ENCODE peak calls at places on chromosomes 7 and 10, in four cellular contexts. D is HCT116, S is GM12878, C is K562. V is an unnamed sample.

GRCh38 chr10:11018426-11018818 is 750 bp downstream of the CELF2 start:
- DNase-seq in S (no peak), C (peak), D (no peak), V (no peak)

GRCh38 chr10:13637894-13638293 is 51.1 kb downstream of the PRPF18 start:
- DNase-seq in D (no peak), S (no peak), C (no peak), V (no peak)

GRCh38 chr10:24957624-24958435 is 5.4 kb upstream of the PRTFDC1 start:
- DNase-seq in S (no peak), C (no peak), D (peak), V (no peak)

GRCh38 chr10:34186740-34187139 is 628.4 kb downstream of the PARD3 start:
- DNase-seq in D (no peak), C (no peak), S (no peak), V (no peak)

GRCh38 chr7:27605689-27606269 is 56.9 kb downstream of the HIBADH start:
- DNase-seq in S (no peak), D (no peak), C (no peak), V (no peak)

GRCh38 chr7:37281368-37282092 is 167.1 kb downstream of the ELMO1 start:
- DNase-seq in C (no peak), S (no peak), D (no peak), V (no peak)

GRCh38 chr7:166370-167060 is 25.9 kb upstream of the FAM20C start:
- DNase-seq in C (no peak), S (no peak), D (no peak), V (no peak)

GRCh38 chr10:131387018-131387529 is 75.6 kb upstream of the TCERG1L start:
- DNase-seq in C (no peak), S (no peak), D (no peak), V (no peak)

GRCh38 chr10:123847686-123848432 is 43.7 kb downstream of the CPXM2 start:
- DNase-seq in D (no peak), C (no peak), S (no peak), V (no peak)

GRCh38 chr10:120987359-120987758 is 136.2 kb downstream of the WDR11 start:
- DNase-seq in D (no peak), S (no peak), C (no peak), V (no peak)

GRCh38 chr7:129832701-129833227 is 120.0 kb downstream of the UBE2H start:
- DNase-seq in C (no peak), D (no peak), S (no peak), V (no peak)

GRCh38 chr7:129832282-129832681 is 120.5 kb downstream of the UBE2H start:
- DNase-seq in C (no peak), D (no peak), S (no peak), V (peak)

GRCh38 chr7:129829677-129830631 is 122.8 kb downstream of the UBE2H start:
- DNase-seq in C (peak), D (peak), S (no peak), V (peak)

GRCh38 chr7:129830949-129831348 is 121.8 kb downstream of the UBE2H start:
- DNase-seq in D (no peak), C (no peak), S (no peak), V (no peak)

DNA sequence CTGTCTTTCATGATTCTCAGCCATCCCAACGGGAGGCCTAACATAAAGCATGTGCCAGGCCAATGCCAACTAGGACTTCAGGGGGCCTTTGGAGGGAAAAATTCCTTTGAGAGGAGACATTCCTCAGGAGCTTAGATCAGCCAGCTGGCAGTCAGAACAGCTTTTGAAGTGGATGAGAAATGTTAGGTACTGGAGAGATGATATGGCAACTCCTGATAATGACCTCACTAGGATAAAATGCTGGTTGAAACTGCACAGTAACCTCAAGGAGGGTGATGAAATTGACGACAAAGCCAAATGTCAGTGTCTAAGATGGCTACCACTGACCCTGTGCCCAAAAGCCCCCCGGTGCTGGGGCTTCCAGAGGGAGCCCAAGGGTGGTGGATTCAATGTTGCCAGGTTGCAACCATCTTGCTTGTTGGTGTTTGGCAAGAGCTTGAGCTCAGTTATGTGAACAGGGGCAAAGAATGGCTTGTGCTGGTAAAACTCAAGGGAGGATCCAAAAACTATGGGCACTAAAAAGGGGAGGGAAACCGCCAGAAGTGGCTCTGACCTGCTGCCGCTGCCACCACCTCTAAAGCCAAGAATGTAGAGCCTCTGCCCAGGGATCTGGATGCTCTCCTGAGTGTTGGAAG is 121.2 kb downstream of the UBE2H start:
- DNase-seq in C (no peak), D (peak), S (no peak), V (no peak)
- TF ChIP-seq EGR1 in C (no peak), D (no peak), S (no peak), V (no peak)

GRCh38 chr7:138618933-138619332 is 82.2 kb downstream of the SVOPL start:
- DNase-seq in C (no peak), S (no peak), D (no peak), V (no peak)
- TF ChIP-seq EGR1 in C (no peak), S (no peak), D (no peak), V (no peak)

GRCh38 chr7:100582041-100582579 is 3.8 kb downstream of the LRCH4 start:
- DNase-seq in D (no peak), S (no peak), C (no peak), V (no peak)

GRCh38 chr7:100584046-100584676 is 1.8 kb downstream of the LRCH4 start:
- DNase-seq in S (no peak), C (peak), D (no peak), V (no peak)

GRCh38 chr7:100582650-100583049 is 3.3 kb downstream of the LRCH4 start:
- DNase-seq in D (no peak), C (no peak), S (no peak), V (no peak)

GRCh38 chr7:100584677-100585510 is 1.0 kb downstream of the LRCH4 start:
- DNase-seq in S (no peak), D (no peak), C (peak), V (no peak)

GRCh38 chr7:100583132-100584045 is 2.5 kb downstream of the LRCH4 start:
- DNase-seq in S (peak), C (no peak), D (no peak), V (no peak)
- TF ChIP-seq EGR1 in S (no peak), C (peak), D (no peak), V (no peak)

GRCh38 chr7:82745117-82745516 is 301.5 kb upstream of the CACNA2D1 start:
- DNase-seq in S (no peak), D (no peak), C (no peak), V (no peak)
- TF ChIP-seq EGR1 in S (no peak), D (no peak), C (no peak), V (no peak)

GRCh38 chr10:49357895-49358294 is 38.0 kb downstream of the DRGX start:
- DNase-seq in C (no peak), S (no peak), D (no peak), V (no peak)

GRCh38 chr10:49361178-49361554 is 34.7 kb downstream of the DRGX start:
- DNase-seq in S (no peak), C (no peak), D (no peak), V (no peak)

GRCh38 chr10:49360271-49361177 is 35.4 kb downstream of the DRGX start:
- DNase-seq in D (no peak), C (no peak), S (no peak), V (no peak)

GRCh38 chr10:49361735-49362568 is 33.9 kb downstream of the DRGX start:
- DNase-seq in C (no peak), D (no peak), S (no peak), V (no peak)

GRCh38 chr10:49359349-49360231 is 36.3 kb downstream of the DRGX start:
- DNase-seq in C (no peak), S (no peak), D (no peak), V (peak)
- TF ChIP-seq EGR1 in C (no peak), S (no peak), D (no peak), V (no peak)

GRCh38 chr10:125531470-125531869 is 151.5 kb downstream of the TEX36 start:
- DNase-seq in D (no peak), S (no peak), C (no peak), V (no peak)
- TF ChIP-seq EGR1 in D (no peak), S (no peak), C (no peak), V (no peak)

DNA sequence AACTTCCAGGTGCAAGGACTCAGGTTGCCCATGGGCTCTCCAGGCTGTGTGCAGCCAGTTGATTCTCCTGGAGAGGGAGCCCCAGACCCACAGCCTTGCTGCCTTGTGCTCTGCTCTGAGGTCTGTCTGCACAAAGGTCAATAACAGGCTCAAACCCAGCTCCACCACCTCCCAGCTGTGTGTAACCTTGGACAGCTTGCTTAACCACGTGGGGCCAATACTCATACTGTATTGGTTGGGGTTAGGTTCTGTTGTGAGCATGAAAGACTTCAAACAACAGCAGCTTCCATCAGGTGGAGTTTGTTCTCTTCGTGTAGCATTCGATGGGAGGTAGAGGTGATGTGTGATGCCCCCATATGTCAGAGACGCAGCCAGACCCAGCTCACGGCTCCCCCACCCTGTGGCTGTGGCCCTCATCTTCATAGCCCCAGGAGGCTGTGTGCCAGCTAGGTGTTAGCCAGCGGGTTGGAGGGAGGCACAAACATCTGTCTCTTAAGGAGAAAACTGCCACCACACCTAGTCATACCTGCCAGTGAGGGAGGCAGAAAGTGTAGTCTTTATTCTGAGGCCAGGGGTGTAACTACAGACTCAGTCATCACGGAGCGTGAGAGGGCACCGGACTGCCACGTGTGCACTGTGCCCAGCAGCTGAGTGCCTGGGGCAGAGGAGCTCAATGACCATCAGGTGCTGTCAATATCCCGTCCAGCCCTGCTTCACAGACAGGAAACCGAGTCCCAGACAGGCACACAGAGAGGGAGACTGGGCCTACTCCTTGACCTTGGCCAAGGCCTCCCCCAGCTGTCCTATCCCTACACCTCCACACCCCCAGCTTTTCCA is 8.0 kb upstream of the POLD2 start:
- DNase-seq in D (no peak), C (no peak), S (no peak), V (no peak)
- TF ChIP-seq EGR1 in D (no peak), C (no peak), S (no peak), V (no peak)

DNA sequence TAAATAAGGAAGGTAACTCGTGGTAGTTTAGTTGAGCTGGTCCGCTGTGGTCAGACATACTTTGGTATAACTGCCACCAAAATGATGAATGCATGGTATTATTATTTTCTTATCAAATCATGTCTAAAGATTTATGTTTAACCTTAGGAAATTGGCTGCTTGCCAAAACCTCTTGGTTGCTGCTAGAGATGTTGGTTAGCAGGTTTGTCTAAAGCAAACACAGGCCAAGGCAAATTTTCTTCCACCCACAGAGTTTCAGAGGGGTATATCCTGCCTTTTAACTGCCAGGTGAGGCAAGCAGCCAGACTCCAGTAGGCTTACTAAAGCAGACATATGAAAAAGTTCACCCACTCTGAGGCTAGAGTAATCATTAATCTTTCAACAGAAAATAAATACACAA is 101.4 kb downstream of the SEMA3E start:
- DNase-seq in C (no peak), S (peak), D (peak), V (no peak)
- TF ChIP-seq EGR1 in C (no peak), S (no peak), D (no peak), V (no peak)

DNA sequence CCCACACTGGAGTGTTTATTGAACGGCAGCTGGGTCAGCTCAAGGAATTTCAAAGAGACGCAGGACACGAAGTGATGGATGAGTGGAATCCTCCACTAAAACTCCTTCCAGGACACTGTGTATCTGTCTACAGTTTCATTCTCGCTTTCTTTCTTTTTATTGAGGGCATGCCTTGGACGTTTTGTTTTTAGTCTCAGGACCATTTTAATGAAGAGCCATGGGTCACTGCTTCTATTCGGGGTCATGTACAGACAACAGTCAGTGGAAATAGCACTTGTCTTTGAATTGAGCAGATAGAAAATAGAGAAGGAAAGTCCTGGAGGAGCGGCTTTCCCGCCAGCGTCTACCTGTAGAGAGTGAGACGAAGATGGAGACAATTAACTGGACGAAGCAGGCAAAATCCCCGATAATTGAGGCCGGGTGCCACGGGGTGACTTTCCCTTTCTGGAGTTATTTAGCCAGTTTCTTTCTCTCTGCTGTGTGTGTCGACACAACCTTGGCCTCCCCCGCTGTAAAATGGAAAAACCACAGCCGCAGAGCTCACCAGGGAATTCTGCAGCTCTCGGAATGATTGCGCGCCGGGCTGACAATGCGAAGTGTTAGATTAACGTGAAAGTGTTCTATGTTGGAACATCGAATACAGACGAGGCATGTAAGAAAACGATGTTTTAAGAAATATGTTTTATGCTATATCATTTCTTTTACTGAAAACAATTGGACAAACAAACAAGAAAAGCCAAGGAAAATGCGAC is 129.0 kb downstream of the DNAJB6 start:
- DNase-seq in D (no peak), S (no peak), C (no peak), V (no peak)
- TF ChIP-seq EGR1 in D (no peak), S (no peak), C (no peak), V (no peak)

DNA sequence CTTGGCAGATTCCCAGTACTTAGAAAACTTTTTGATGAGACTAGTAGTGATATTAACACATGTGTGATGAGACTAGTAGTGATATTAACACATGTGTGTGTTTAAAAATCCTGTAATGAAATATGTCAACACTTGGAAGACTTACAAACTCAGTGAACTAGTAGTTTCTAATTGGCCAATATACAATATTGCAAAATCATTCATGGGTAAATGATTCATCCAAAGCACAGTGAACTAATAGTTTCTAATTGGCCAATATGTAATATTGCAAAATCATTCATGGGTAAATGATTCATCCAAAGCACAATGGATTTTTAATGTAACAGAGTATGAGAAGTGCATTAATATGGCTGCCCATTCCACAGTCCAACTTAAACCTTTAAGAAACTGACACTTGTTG is 77.8 kb downstream of the ATAD1 start:
- DNase-seq in C (no peak), D (no peak), S (no peak), V (no peak)
- TF ChIP-seq EGR1 in C (no peak), D (no peak), S (no peak), V (no peak)